ENCODE peak calls at places on chromosome 1, in five cellular contexts. D is H1, H is H9, S is mesenchymal stem cell, E is trophoblast cell. B is an unnamed sample.

GRCh38 chr1:190477687-190478192 is at the start of gene BRINP3:
- DNase-seq in D (no peak), H (no peak), S (no peak), E (no peak), B (no peak)

GRCh38 chr1:175188936-175189335 is 3.6 kb downstream of the KIAA0040 start:
- DNase-seq in D (no peak), H (no peak), S (no peak), E (no peak), B (no peak)

GRCh38 chr1:213549982-213550381 is 437.8 kb upstream of the PROX1 start:
- DNase-seq in D (no peak), H (no peak), S (no peak), E (no peak), B (no peak)

GRCh38 chr1:52937433-52938065 is 10.5 kb downstream of the SCP2 start:
- DNase-seq in D (no peak), H (no peak), S (no peak), E (no peak), B (no peak)

GRCh38 chr1:20590313-20590777 is 1.4 kb downstream of the CDA start:
- DNase-seq in D (no peak), H (no peak), S (peak; percentile 80), E (no peak), B (no peak)

GRCh38 chr1:212967767-212968166 is 17.4 kb downstream of the VASH2 start:
- DNase-seq in D (peak; percentile 61), H (peak; percentile 83), S (peak; percentile 51), E (peak; percentile 52), B (no peak)

GRCh38 chr1:7248828-7249227 is 463.6 kb downstream of the CAMTA1 start:
- DNase-seq in D (no peak), H (no peak), S (no peak), E (no peak), B (no peak)

GRCh38 chr1:208235356-208235982 is 8.7 kb downstream of the PLXNA2 start:
- DNase-seq in D (no peak), H (no peak), S (no peak), E (no peak), B (no peak)

GRCh38 chr1:182259229-182259872 is 132.2 kb downstream of the GLUL start:
- DNase-seq in D (no peak), H (no peak), S (peak; percentile 10), E (peak; percentile 15), B (no peak)

GRCh38 chr1:52426391-52426790 is 22.0 kb downstream of the PRPF38A start:
- DNase-seq in D (no peak), H (no peak), S (peak; percentile 40), E (peak; percentile 92), B (no peak)

GRCh38 chr1:33433509-33434362 is 2.8 kb upstream of the PHC2 start:
- DNase-seq in D (no peak), H (no peak), S (peak; percentile 100), E (peak; percentile 94), B (no peak)

GRCh38 chr1:160022330-160023310 is 9.2 kb downstream of the PIGM start:
- DNase-seq in D (no peak), H (no peak), S (no peak), E (no peak), B (no peak)

GRCh38 chr1:112722601-112723510 is 7.7 kb upstream of the PPM1J start:
- DNase-seq in D (no peak), H (peak; percentile 73), S (peak; percentile 55), E (peak; percentile 80), B (no peak)

GRCh38 chr1:230071316-230071715 is 4.3 kb downstream of the GALNT2 start:
- DNase-seq in D (no peak), H (no peak), S (no peak), E (no peak), B (no peak)

GRCh38 chr1:209822706-209823105 is 5.1 kb upstream of the UTP25 start:
- DNase-seq in D (no peak), H (no peak), S (no peak), E (no peak), B (no peak)

GRCh38 chr1:32454726-32455125 is 10.1 kb upstream of the ZBTB8B start:
- DNase-seq in D (no peak), H (no peak), S (no peak), E (no peak), B (no peak)

GRCh38 chr1:183892351-183892793 is 87.5 kb downstream of the RGL1 start:
- DNase-seq in D (no peak), H (no peak), S (no peak), E (peak; percentile 49), B (no peak)

GRCh38 chr1:175498002-175498401 is 245.4 kb downstream of the TNR start:
- DNase-seq in D (no peak), H (no peak), S (peak; percentile 83), E (peak; percentile 97), B (no peak)

GRCh38 chr1:167837334-167837733 is 76.6 kb downstream of the ADCY10 start:
- DNase-seq in D (no peak), H (no peak), S (no peak), E (no peak), B (no peak)

GRCh38 chr1:169113613-169114119 is 7.2 kb downstream of the ATP1B1 start:
- DNase-seq in D (peak; percentile 29), H (peak; percentile 69), S (peak; percentile 94), E (peak; percentile 92), B (no peak)

GRCh38 chr1:54415986-54416385 is 9.8 kb upstream of the SSBP3 start:
- DNase-seq in D (no peak), H (no peak), S (no peak), E (no peak), B (no peak)

GRCh38 chr1:27882543-27882903 is 10.2 kb downstream of the THEMIS2 start:
- DNase-seq in D (no peak), H (no peak), S (no peak), E (no peak), B (no peak)

GRCh38 chr1:215055281-215055935 is 27.1 kb upstream of the KCNK2 start:
- DNase-seq in D (no peak), H (no peak), S (no peak), E (peak; percentile 5), B (no peak)

GRCh38 chr1:178774263-178774662 is 49.2 kb downstream of the RALGPS2 start:
- DNase-seq in D (no peak), H (no peak), S (peak; percentile 40), E (peak; percentile 25), B (no peak)

GRCh38 chr1:90850181-90850924 is 133.3 kb upstream of the BARHL2 start:
- DNase-seq in D (no peak), H (peak; percentile 42), S (peak; percentile 54), E (peak; percentile 35), B (no peak)

GRCh38 chr1:236800623-236801022 is 5.5 kb downstream of the MTR start:
- DNase-seq in D (no peak), H (no peak), S (no peak), E (no peak), B (no peak)

GRCh38 chr1:111140680-111140967 is 601 bp downstream of the CEPT1 start:
- DNase-seq in D (no peak), H (peak; percentile 64), S (peak; percentile 72), E (peak; percentile 72), B (no peak)
- H2BK12ac ChIP-seq in D (no peak overlapping the region), H (no peak overlapping the region), S (peak overlapping the region; percentile 15), E (no peak overlapping the region), B (no peak overlapping the region)

DNA sequence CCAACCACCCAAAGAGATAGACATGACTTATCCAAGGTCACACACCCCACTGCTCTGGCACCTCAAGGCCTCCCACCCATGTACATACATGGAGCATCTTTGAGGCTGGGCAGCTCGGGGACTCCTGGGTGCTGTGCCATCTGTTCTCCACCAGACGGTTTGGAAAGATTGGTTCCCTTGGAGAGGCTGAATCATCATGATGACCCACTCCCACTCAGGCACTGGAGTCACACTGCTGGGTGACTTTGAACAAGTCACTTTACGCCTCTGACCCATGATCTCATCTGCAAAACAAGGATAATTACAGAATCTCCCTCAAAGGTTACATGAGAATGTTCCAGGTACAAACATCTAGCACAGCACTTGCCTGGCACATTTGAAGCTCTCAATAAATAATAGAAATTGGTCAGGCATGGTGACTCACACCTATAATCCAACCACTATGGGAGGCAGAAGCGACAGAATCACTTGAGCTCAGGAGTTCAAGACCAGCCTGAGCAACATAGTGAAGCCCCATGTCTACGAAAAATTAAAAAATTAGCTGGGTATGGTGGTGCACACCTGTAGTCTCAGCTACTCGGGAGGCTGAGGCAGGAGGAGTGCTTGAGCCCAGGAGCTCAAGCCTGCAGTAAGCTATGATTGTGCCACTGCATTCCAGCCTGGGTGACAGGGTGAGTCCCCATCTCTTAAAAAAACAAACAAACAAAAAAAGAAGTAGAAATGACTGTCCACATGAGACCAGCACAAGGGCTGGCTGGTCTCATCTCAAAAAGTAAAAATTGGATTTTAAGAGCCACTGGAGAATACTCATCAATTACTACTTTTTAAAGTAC is 74.9 kb downstream of the RRAGC start:
- DNase-seq in D (no peak), H (no peak), S (no peak), E (no peak), B (no peak)
- H2BK12ac ChIP-seq in D (no peak overlapping the region), H (no peak overlapping the region), S (no peak overlapping the region), E (no peak overlapping the region), B (no peak overlapping the region)

GRCh38 chr1:245055752-245056151 is 99.0 kb upstream of the KIF26B start:
- DNase-seq in D (no peak), H (no peak), S (no peak), E (no peak), B (no peak)
- H2BK12ac ChIP-seq in D (no peak overlapping the region), H (no peak overlapping the region), S (no peak overlapping the region), E (no peak overlapping the region), B (no peak overlapping the region)

GRCh38 chr1:151985270-151985669 is 8.4 kb downstream of the S100A10 start:
- DNase-seq in D (no peak), H (no peak), S (no peak), E (no peak), B (no peak)
- H2BK12ac ChIP-seq in D (no peak overlapping the region), H (no peak overlapping the region), S (no peak overlapping the region), E (no peak overlapping the region), B (no peak overlapping the region)

GRCh38 chr1:79293611-79294010 is 287.1 kb upstream of the ADGRL4 start:
- DNase-seq in D (no peak), H (no peak), S (peak; percentile 8), E (no peak), B (no peak)
- H2BK12ac ChIP-seq in D (no peak overlapping the region), H (no peak overlapping the region), S (no peak overlapping the region), E (no peak overlapping the region), B (no peak overlapping the region)

GRCh38 chr1:43057567-43057966 is 98.9 kb upstream of the SLC2A1 start:
- DNase-seq in D (no peak), H (no peak), S (no peak), E (no peak), B (no peak)

GRCh38 chr1:43053040-43053439 is 94.4 kb upstream of the SLC2A1 start:
- DNase-seq in D (no peak), H (no peak), S (no peak), E (no peak), B (no peak)

GRCh38 chr1:43056981-43057391 is 98.3 kb upstream of the SLC2A1 start:
- DNase-seq in D (no peak), H (no peak), S (no peak), E (no peak), B (no peak)

GRCh38 chr1:43056460-43056859 is 97.8 kb upstream of the SLC2A1 start:
- DNase-seq in D (no peak), H (no peak), S (no peak), E (no peak), B (no peak)

GRCh38 chr1:43054961-43055360 is 96.3 kb upstream of the SLC2A1 start:
- DNase-seq in D (no peak), H (no peak), S (peak; percentile 34), E (peak; percentile 51), B (no peak)
- H2BK12ac ChIP-seq in D (no peak overlapping the region), H (no peak overlapping the region), S (no peak overlapping the region), E (peak overlapping the region; percentile 68), B (no peak overlapping the region)

GRCh38 chr1:5428391-5428790 is 563.8 kb downstream of the NPHP4 start:
- DNase-seq in D (no peak), H (no peak), S (no peak), E (peak; percentile 28), B (no peak)
- H2BK12ac ChIP-seq in D (no peak overlapping the region), H (no peak overlapping the region), S (no peak overlapping the region), E (no peak overlapping the region), B (no peak overlapping the region)